ENCODE peak calls at places on chromosome 19, in nine cellular contexts. One of them, this sample, is unnamed.

GRCh38 chr19:38799104-38799503 is 10.1 kb downstream of the LGALS7B start:
- DNase-seq in fibroblast of mammary gland: no peak
- DNase-seq in B cell: no peak
- DNase-seq in fibroblast of lung: no peak
- DNase-seq in Caco-2: no peak
- DNase-seq in progenitor cell of endocrine pancreas: no peak
- DNase-seq in breast epithelium: no peak
- DNase-seq in Calu3: no peak
- DNase-seq in WTC11: no peak
- DNase-seq in this sample: no peak

GRCh38 chr19:2329162-2329505 is 650 bp downstream of the SPPL2B start:
- DNase-seq in B cell: no peak
- DNase-seq in breast epithelium: no peak
- DNase-seq in Calu3: no peak
- DNase-seq in fibroblast of lung: no peak
- DNase-seq in Caco-2: no peak
- DNase-seq in fibroblast of mammary gland: no peak
- DNase-seq in progenitor cell of endocrine pancreas: no peak
- DNase-seq in WTC11: no peak
- DNase-seq in this sample: no peak

GRCh38 chr19:2815923-2816322 is 3.7 kb upstream of the ZNF554 start:
- DNase-seq in B cell: no peak
- DNase-seq in Calu3: no peak
- DNase-seq in breast epithelium: no peak
- DNase-seq in fibroblast of mammary gland: no peak
- DNase-seq in progenitor cell of endocrine pancreas: no peak
- DNase-seq in WTC11: no peak
- DNase-seq in fibroblast of lung: no peak
- DNase-seq in Caco-2: no peak
- DNase-seq in this sample: no peak

GRCh38 chr19:47445937-47446402 is 25.7 kb downstream of the SLC8A2 start:
- DNase-seq in B cell: peak
- DNase-seq in fibroblast of lung: no peak
- DNase-seq in fibroblast of mammary gland: no peak
- DNase-seq in breast epithelium: no peak
- DNase-seq in Caco-2: peak
- DNase-seq in Calu3: peak
- DNase-seq in WTC11: peak
- DNase-seq in progenitor cell of endocrine pancreas: no peak
- DNase-seq in this sample: no peak

GRCh38 chr19:50779504-50780457 is 9.5 kb downstream of the GPR32 start:
- DNase-seq in breast epithelium: no peak
- DNase-seq in fibroblast of lung: no peak
- DNase-seq in Calu3: no peak
- DNase-seq in Caco-2: no peak
- DNase-seq in progenitor cell of endocrine pancreas: no peak
- DNase-seq in WTC11: no peak
- DNase-seq in B cell: no peak
- DNase-seq in fibroblast of mammary gland: no peak
- DNase-seq in this sample: no peak

GRCh38 chr19:6126335-6126974 is 9.0 kb upstream of the ACSBG2 start:
- DNase-seq in fibroblast of mammary gland: peak
- DNase-seq in B cell: no peak
- DNase-seq in fibroblast of lung: peak
- DNase-seq in Caco-2: peak
- DNase-seq in progenitor cell of endocrine pancreas: no peak
- DNase-seq in WTC11: no peak
- DNase-seq in breast epithelium: no peak
- DNase-seq in Calu3: peak
- DNase-seq in this sample: peak

GRCh38 chr19:27793644-27794443 is 1419.1 kb downstream of the UQCRFS1 start:
- DNase-seq in B cell: peak
- DNase-seq in Calu3: peak
- DNase-seq in WTC11: peak
- DNase-seq in breast epithelium: peak
- DNase-seq in Caco-2: peak
- DNase-seq in progenitor cell of endocrine pancreas: peak
- DNase-seq in fibroblast of mammary gland: peak
- DNase-seq in fibroblast of lung: peak
- DNase-seq in this sample: peak

GRCh38 chr19:48186541-48186991 is 16.1 kb downstream of the ZSWIM9 start:
- DNase-seq in fibroblast of mammary gland: no peak
- DNase-seq in B cell: peak
- DNase-seq in progenitor cell of endocrine pancreas: no peak
- DNase-seq in Caco-2: no peak
- DNase-seq in fibroblast of lung: no peak
- DNase-seq in WTC11: no peak
- DNase-seq in breast epithelium: no peak
- DNase-seq in Calu3: no peak
- DNase-seq in this sample: no peak

GRCh38 chr19:31232871-31233270 is 116.4 kb downstream of the TSHZ3 start:
- DNase-seq in Caco-2: no peak
- DNase-seq in progenitor cell of endocrine pancreas: no peak
- DNase-seq in breast epithelium: no peak
- DNase-seq in fibroblast of mammary gland: peak
- DNase-seq in WTC11: no peak
- DNase-seq in B cell: no peak
- DNase-seq in fibroblast of lung: peak
- DNase-seq in Calu3: no peak
- DNase-seq in this sample: no peak

GRCh38 chr19:17246681-17247425 is 1.1 kb upstream of the NR2F6 start:
- DNase-seq in B cell: no peak
- DNase-seq in fibroblast of lung: peak
- DNase-seq in fibroblast of mammary gland: peak
- DNase-seq in Calu3: no peak
- DNase-seq in breast epithelium: no peak
- DNase-seq in Caco-2: peak
- DNase-seq in progenitor cell of endocrine pancreas: peak
- DNase-seq in WTC11: no peak
- DNase-seq in this sample: no peak

GRCh38 chr19:54179921-54180452 is 7.0 kb upstream of the TMC4 start:
- DNase-seq in progenitor cell of endocrine pancreas: peak
- DNase-seq in fibroblast of lung: peak
- DNase-seq in breast epithelium: no peak
- DNase-seq in Calu3: no peak
- DNase-seq in Caco-2: no peak
- DNase-seq in WTC11: peak
- DNase-seq in B cell: no peak
- DNase-seq in fibroblast of mammary gland: peak
- DNase-seq in this sample: no peak

GRCh38 chr19:57887195-57887941 is 1.5 kb downstream of the ZNF814 start:
- DNase-seq in Calu3: no peak
- DNase-seq in Caco-2: no peak
- DNase-seq in B cell: no peak
- DNase-seq in WTC11: peak
- DNase-seq in breast epithelium: no peak
- DNase-seq in progenitor cell of endocrine pancreas: no peak
- DNase-seq in fibroblast of lung: peak
- DNase-seq in fibroblast of mammary gland: no peak
- DNase-seq in this sample: no peak

GRCh38 chr19:7138402-7138801 is 68.9 kb downstream of the ZNF557 start:
- DNase-seq in Caco-2: no peak
- DNase-seq in fibroblast of lung: no peak
- DNase-seq in breast epithelium: no peak
- DNase-seq in WTC11: no peak
- DNase-seq in B cell: no peak
- DNase-seq in Calu3: no peak
- DNase-seq in progenitor cell of endocrine pancreas: no peak
- DNase-seq in fibroblast of mammary gland: no peak
- DNase-seq in this sample: no peak

GRCh38 chr19:57465680-57466381 is 8.9 kb upstream of the VN1R1 start:
- DNase-seq in B cell: no peak
- DNase-seq in WTC11: peak
- DNase-seq in breast epithelium: no peak
- DNase-seq in fibroblast of mammary gland: peak
- DNase-seq in Caco-2: peak
- DNase-seq in progenitor cell of endocrine pancreas: no peak
- DNase-seq in fibroblast of lung: no peak
- DNase-seq in Calu3: peak
- DNase-seq in this sample: peak

GRCh38 chr19:32041681-32042292 is 303.6 kb upstream of the ZNF507 start:
- DNase-seq in WTC11: peak
- DNase-seq in progenitor cell of endocrine pancreas: peak
- DNase-seq in fibroblast of mammary gland: peak
- DNase-seq in B cell: no peak
- DNase-seq in Caco-2: peak
- DNase-seq in fibroblast of lung: peak
- DNase-seq in breast epithelium: no peak
- DNase-seq in Calu3: no peak
- DNase-seq in this sample: no peak

GRCh38 chr19:15397782-15398181 is 18.2 kb upstream of the AKAP8 start:
- DNase-seq in Calu3: no peak
- DNase-seq in fibroblast of mammary gland: no peak
- DNase-seq in WTC11: no peak
- DNase-seq in fibroblast of lung: no peak
- DNase-seq in B cell: no peak
- DNase-seq in breast epithelium: no peak
- DNase-seq in Caco-2: no peak
- DNase-seq in progenitor cell of endocrine pancreas: no peak
- DNase-seq in this sample: no peak

GRCh38 chr19:19021115-19021514 is 12.2 kb downstream of the SUGP2 start:
- DNase-seq in breast epithelium: no peak
- DNase-seq in WTC11: no peak
- DNase-seq in fibroblast of mammary gland: peak
- DNase-seq in progenitor cell of endocrine pancreas: no peak
- DNase-seq in B cell: no peak
- DNase-seq in fibroblast of lung: peak
- DNase-seq in Calu3: no peak
- DNase-seq in Caco-2: no peak
- DNase-seq in this sample: no peak
- TF ChIP-seq CTCF in breast epithelium: no peak
- TF ChIP-seq CTCF in WTC11: no peak
- TF ChIP-seq CTCF in fibroblast of mammary gland: no peak
- TF ChIP-seq CTCF in progenitor cell of endocrine pancreas: no peak
- TF ChIP-seq CTCF in B cell: no peak
- TF ChIP-seq CTCF in fibroblast of lung: no peak
- TF ChIP-seq CTCF in Calu3: no peak
- TF ChIP-seq CTCF in Caco-2: no peak
- TF ChIP-seq CTCF in this sample: no peak

GRCh38 chr19:37505958-37506386 is 767 bp upstream of the ZNF793 start:
- DNase-seq in Calu3: no peak
- DNase-seq in progenitor cell of endocrine pancreas: no peak
- DNase-seq in B cell: no peak
- DNase-seq in fibroblast of lung: no peak
- DNase-seq in fibroblast of mammary gland: no peak
- DNase-seq in Caco-2: no peak
- DNase-seq in WTC11: peak
- DNase-seq in breast epithelium: peak
- DNase-seq in this sample: peak

GRCh38 chr19:37511186-37511585 is 4.4 kb downstream of the ZNF793 start:
- DNase-seq in breast epithelium: no peak
- DNase-seq in B cell: no peak
- DNase-seq in fibroblast of lung: no peak
- DNase-seq in Calu3: no peak
- DNase-seq in Caco-2: no peak
- DNase-seq in fibroblast of mammary gland: no peak
- DNase-seq in progenitor cell of endocrine pancreas: no peak
- DNase-seq in WTC11: no peak
- DNase-seq in this sample: no peak

GRCh38 chr19:37507167-37507464 is 377 bp downstream of the ZNF793 start:
- DNase-seq in Caco-2: no peak
- DNase-seq in Calu3: no peak
- DNase-seq in breast epithelium: no peak
- DNase-seq in WTC11: no peak
- DNase-seq in progenitor cell of endocrine pancreas: no peak
- DNase-seq in B cell: no peak
- DNase-seq in fibroblast of lung: no peak
- DNase-seq in fibroblast of mammary gland: no peak
- DNase-seq in this sample: no peak

GRCh38 chr19:37511821-37512220 is 5.1 kb downstream of the ZNF793 start:
- DNase-seq in fibroblast of lung: no peak
- DNase-seq in B cell: no peak
- DNase-seq in fibroblast of mammary gland: no peak
- DNase-seq in progenitor cell of endocrine pancreas: no peak
- DNase-seq in Caco-2: no peak
- DNase-seq in Calu3: no peak
- DNase-seq in breast epithelium: no peak
- DNase-seq in WTC11: no peak
- DNase-seq in this sample: no peak

DNA sequence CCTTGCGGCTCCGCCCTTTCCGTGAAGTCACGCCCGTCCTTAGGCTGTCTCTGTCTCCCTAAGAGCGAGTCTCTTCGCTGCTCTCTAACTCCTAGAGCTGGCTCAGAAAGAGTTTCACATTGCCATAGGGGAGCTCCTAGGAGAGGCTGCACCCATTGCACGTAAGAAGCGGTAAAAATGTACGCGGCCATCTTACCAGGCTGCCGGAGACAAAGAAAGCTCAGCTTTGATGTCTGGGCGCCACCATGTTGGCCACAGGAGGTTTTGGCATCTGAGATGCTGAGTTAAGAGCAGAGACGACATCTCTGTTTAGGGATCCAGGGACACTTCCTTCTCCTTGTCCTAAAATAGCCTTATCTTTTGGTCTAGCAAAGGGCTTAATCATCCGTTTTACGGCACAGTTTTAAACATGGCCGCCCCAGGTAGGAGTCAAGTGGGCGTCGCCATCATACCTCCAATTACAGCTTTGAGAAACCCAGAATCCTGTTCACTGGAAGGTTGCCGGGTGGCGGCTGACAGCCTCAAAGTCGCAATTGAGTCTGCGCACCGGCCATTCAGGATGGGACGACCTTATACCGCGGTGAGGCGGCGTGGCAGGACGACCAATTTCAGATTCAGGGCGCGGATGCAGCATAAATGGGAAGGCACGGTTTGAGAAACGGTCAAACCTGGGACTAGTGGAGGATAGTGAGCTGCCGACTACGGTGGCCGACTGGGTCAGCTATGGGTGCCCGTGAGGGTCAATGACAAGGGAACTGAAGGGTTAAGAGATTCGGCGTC is at the start of gene ZNF793:
- DNase-seq in WTC11: peak
- DNase-seq in fibroblast of mammary gland: peak
- DNase-seq in progenitor cell of endocrine pancreas: peak
- DNase-seq in B cell: peak
- DNase-seq in fibroblast of lung: peak
- DNase-seq in Calu3: no peak
- DNase-seq in breast epithelium: peak
- DNase-seq in Caco-2: no peak
- DNase-seq in this sample: peak
- TF ChIP-seq CTCF in WTC11: no peak
- TF ChIP-seq CTCF in fibroblast of mammary gland: no peak
- TF ChIP-seq CTCF in progenitor cell of endocrine pancreas: no peak
- TF ChIP-seq CTCF in B cell: no peak
- TF ChIP-seq CTCF in fibroblast of lung: no peak
- TF ChIP-seq CTCF in Calu3: no peak
- TF ChIP-seq CTCF in breast epithelium: no peak
- TF ChIP-seq CTCF in Caco-2: no peak
- TF ChIP-seq CTCF in this sample: no peak

GRCh38 chr19:46393456-46394397 is 19.6 kb downstream of the CCDC8 start:
- DNase-seq in Calu3: no peak
- DNase-seq in fibroblast of mammary gland: no peak
- DNase-seq in Caco-2: no peak
- DNase-seq in fibroblast of lung: no peak
- DNase-seq in progenitor cell of endocrine pancreas: no peak
- DNase-seq in WTC11: no peak
- DNase-seq in B cell: no peak
- DNase-seq in breast epithelium: no peak
- DNase-seq in this sample: no peak
- TF ChIP-seq CTCF in Calu3: no peak
- TF ChIP-seq CTCF in fibroblast of mammary gland: no peak
- TF ChIP-seq CTCF in Caco-2: no peak
- TF ChIP-seq CTCF in fibroblast of lung: no peak
- TF ChIP-seq CTCF in progenitor cell of endocrine pancreas: no peak
- TF ChIP-seq CTCF in WTC11: no peak
- TF ChIP-seq CTCF in B cell: no peak
- TF ChIP-seq CTCF in breast epithelium: no peak
- TF ChIP-seq CTCF in this sample: no peak

GRCh38 chr19:18291019-18291524 is 9.7 kb upstream of the JUND start:
- DNase-seq in fibroblast of mammary gland: no peak
- DNase-seq in progenitor cell of endocrine pancreas: no peak
- DNase-seq in Caco-2: no peak
- DNase-seq in WTC11: no peak
- DNase-seq in Calu3: no peak
- DNase-seq in fibroblast of lung: no peak
- DNase-seq in breast epithelium: no peak
- DNase-seq in B cell: no peak
- DNase-seq in this sample: no peak
- TF ChIP-seq CTCF in fibroblast of mammary gland: no peak
- TF ChIP-seq CTCF in progenitor cell of endocrine pancreas: no peak
- TF ChIP-seq CTCF in Caco-2: no peak
- TF ChIP-seq CTCF in WTC11: no peak
- TF ChIP-seq CTCF in Calu3: no peak
- TF ChIP-seq CTCF in fibroblast of lung: no peak
- TF ChIP-seq CTCF in breast epithelium: no peak
- TF ChIP-seq CTCF in B cell: no peak
- TF ChIP-seq CTCF in this sample: no peak